ENCODE peak calls at places on chromosomes 6 and 20, in nine cellular contexts. A is lung, C is lower lobe of right lung, O is endodermal cell, R is stomach, T is prostate gland, Z is AG04450, B is left lung, M is tibial artery. P is an unnamed sample.

GRCh38 chr6:84403545-84403944 is 176.1 kb upstream of the CEP162 start:
- DNase-seq in M (no peak), A (no peak), B (no peak), T (no peak), Z (no peak), R (no peak), C (no peak), O (no peak), P (no peak)

GRCh38 chr6:164151161-164151728 is 736.7 kb downstream of the QKI start:
- DNase-seq in C (no peak), O (no peak), R (no peak), M (no peak), A (no peak), T (peak; percentile 85), B (no peak), Z (no peak), P (peak; percentile 67)

GRCh38 chr6:25363429-25363828 is 84.3 kb downstream of the CARMIL1 start:
- DNase-seq in O (no peak), R (no peak), B (no peak), M (no peak), T (no peak), Z (no peak), C (no peak), A (no peak), P (no peak)

GRCh38 chr6:38708483-38708882 is 5.5 kb upstream of the GLO1 start:
- DNase-seq in T (no peak), M (no peak), A (no peak), O (no peak), B (no peak), C (no peak), Z (no peak), R (no peak), P (no peak)

GRCh38 chr6:21500894-21501293 is 92.7 kb upstream of the SOX4 start:
- DNase-seq in B (no peak), R (peak; percentile 29), Z (no peak), O (no peak), C (no peak), T (no peak), M (no peak), A (no peak), P (no peak)

GRCh38 chr20:1688886-1689538 is 31.4 kb upstream of the SIRPG start:
- DNase-seq in A (no peak), Z (no peak), M (no peak), R (no peak), C (no peak), T (no peak), O (no peak), B (no peak), P (no peak)

GRCh38 chr6:10414766-10415592 is at the start of gene TFAP2A:
- DNase-seq in A (no peak), C (no peak), M (no peak), T (peak; percentile 84), Z (no peak), R (no peak), O (peak; percentile 89), B (no peak), P (no peak)

GRCh38 chr20:37377346-37378081 is 31.6 kb downstream of the SRC start:
- DNase-seq in O (peak; percentile 49), R (no peak), M (no peak), Z (no peak), C (no peak), B (no peak), A (no peak), T (no peak), P (no peak)

GRCh38 chr6:13526718-13527668 is 39.6 kb upstream of the GFOD1 start:
- DNase-seq in R (no peak), C (peak; percentile 51), T (no peak), O (no peak), Z (no peak), A (no peak), M (peak; percentile 41), B (no peak), P (no peak)

GRCh38 chr6:107079429-107079828 is 35.9 kb downstream of the BEND3 start:
- DNase-seq in O (peak; percentile 78), C (no peak), Z (no peak), T (no peak), M (no peak), A (no peak), B (no peak), R (no peak), P (no peak)

GRCh38 chr6:26271640-26272090 is 93.3 kb upstream of the BTN3A2 start:
- DNase-seq in M (no peak), O (no peak), T (no peak), B (no peak), R (no peak), Z (no peak), C (no peak), A (no peak), P (no peak)

GRCh38 chr20:25044660-25045342 is 13.1 kb downstream of the ACSS1 start:
- DNase-seq in O (no peak), C (peak; percentile 39), A (no peak), B (no peak), R (no peak), T (no peak), M (no peak), Z (no peak), P (peak; percentile 70)

GRCh38 chr6:100462990-100463684 is 1.6 kb downstream of the SIM1 start:
- DNase-seq in T (no peak), B (no peak), O (no peak), M (no peak), C (no peak), Z (no peak), A (no peak), R (no peak), P (no peak)

GRCh38 chr6:8194499-8194898 is 92.2 kb upstream of the EEF1E1 start:
- DNase-seq in T (no peak), C (no peak), R (no peak), Z (no peak), O (no peak), B (no peak), A (no peak), M (no peak), P (no peak)

GRCh38 chr6:8191629-8192028 is 89.3 kb upstream of the EEF1E1 start:
- DNase-seq in C (no peak), M (no peak), O (no peak), B (no peak), Z (no peak), A (no peak), T (no peak), R (no peak), P (no peak)

GRCh38 chr6:8193541-8193940 is 91.2 kb upstream of the EEF1E1 start:
- DNase-seq in R (no peak), M (no peak), A (no peak), T (no peak), B (no peak), Z (no peak), O (no peak), C (no peak), P (no peak)

GRCh38 chr6:8192067-8192466 is 89.7 kb upstream of the EEF1E1 start:
- DNase-seq in T (no peak), Z (no peak), O (peak; percentile 64), M (no peak), C (no peak), B (no peak), A (no peak), R (no peak), P (no peak)

DNA sequence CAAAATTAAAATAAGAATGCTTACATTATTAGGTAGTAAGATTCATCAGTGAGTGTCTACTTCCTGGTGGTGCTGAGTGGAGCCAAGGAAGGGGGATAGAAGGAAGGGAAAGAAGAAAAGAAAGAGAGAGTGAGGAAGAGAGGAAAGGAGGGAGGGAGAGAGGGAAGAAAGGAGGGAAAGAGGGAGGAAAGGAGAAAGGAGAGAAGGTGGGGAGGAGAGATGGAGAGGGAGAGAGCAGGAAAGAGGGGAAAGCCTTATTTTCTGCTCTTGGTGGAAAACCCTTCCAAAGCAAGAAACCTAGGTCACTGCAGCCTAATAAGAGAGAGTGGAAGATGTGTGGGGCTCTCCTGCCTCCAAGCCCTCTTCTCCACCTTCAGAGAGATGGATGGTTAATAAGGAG is 90.2 kb upstream of the EEF1E1 start:
- DNase-seq in B (no peak), M (no peak), Z (no peak), A (no peak), R (no peak), C (no peak), T (no peak), O (no peak), P (no peak)
- H3K27ac ChIP-seq in B (no peak overlapping the region), M (no peak overlapping the region), Z (no peak overlapping the region), A (no peak overlapping the region), R (no peak overlapping the region), C (no peak overlapping the region), T (no peak overlapping the region), O (no peak overlapping the region), P (no peak overlapping the region)

DNA sequence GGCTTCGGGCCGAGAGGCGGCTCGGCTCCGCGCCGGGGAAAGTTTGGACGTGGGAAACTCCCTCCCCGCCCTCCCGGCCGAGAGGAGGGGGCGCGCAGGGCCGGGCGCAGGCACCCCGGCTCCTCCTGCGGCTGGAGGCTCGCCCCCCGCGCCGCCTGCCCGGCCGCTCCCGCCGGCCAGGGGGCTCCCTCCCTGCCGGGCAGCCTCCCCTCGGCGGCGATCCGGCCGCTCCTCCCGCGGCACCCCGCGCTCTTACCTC is 370 bp downstream of the CDH22 start:
- DNase-seq in O (no peak), M (no peak), Z (no peak), B (peak; percentile 77), C (no peak), A (no peak), R (no peak), T (no peak), P (no peak)
- TF ChIP-seq CTCF in O (no peak), M (no peak), Z (no peak), B (no peak), C (no peak), A (no peak), R (no peak), T (no peak), P (no peak)

DNA sequence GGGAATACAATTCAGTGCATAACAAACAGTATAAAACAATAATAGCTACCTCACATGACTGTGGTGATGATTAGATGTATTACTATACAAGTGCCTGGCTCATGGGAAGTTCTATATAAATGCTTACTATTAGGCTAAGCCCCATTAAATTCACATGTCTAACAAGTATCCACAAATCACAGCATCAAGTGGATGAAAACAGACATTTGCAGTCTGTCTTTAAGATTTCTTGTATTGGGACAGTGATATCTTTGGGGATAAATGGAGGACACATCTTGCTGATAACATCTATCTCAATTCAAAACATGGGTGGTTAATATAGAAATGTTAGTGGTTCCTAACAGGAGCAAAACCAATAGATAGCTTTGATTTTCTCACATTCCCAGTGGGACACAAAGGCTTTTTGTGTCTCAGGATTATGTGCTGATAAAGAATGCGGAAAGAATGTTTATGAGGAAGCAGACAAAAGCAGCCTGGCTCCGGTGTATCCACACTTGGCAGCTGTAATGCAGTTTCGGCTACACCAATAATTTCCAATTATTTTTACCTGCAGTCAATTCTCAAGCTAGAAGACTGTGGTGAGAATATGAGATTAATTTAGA is 29.3 kb downstream of the PTPRK start:
- DNase-seq in T (peak; percentile 66), M (no peak), C (no peak), A (no peak), R (no peak), Z (no peak), B (no peak), O (no peak), P (no peak)
- H3K4me3 ChIP-seq in T (peak overlapping the region; percentile 27), M (peak overlapping the region; percentile 33), C (peak overlapping the region; percentile 37), A (no peak overlapping the region), R (peak overlapping the region; percentile 25), Z (peak overlapping the region; percentile 1), B (peak overlapping the region; percentile 21), O (peak overlapping the region; percentile 16), P (peak overlapping the region; percentile 32)

DNA sequence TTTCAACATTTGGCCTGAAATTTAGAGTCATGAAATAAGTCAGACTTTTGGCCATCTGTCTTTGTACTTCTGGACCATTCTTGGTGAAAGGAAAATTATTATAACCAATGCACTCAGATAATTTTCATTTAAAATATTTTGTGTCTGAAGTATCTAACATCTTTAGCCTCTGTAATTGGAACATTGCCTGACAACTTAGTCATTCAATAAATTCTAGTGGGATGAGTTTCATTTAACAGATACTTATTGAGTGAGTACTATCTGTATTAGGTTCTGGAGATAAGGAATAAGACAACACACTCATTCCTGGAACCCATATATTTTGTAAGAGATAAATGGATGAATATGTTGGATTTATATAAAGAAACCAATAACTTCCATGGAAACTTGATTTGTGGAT is 536.0 kb downstream of the BCKDHB start:
- DNase-seq in B (no peak), M (no peak), R (no peak), O (no peak), A (no peak), C (no peak), T (no peak), Z (no peak), P (no peak)
- H3K27ac ChIP-seq in B (no peak overlapping the region), M (no peak overlapping the region), R (no peak overlapping the region), O (no peak overlapping the region), A (no peak overlapping the region), C (no peak overlapping the region), T (no peak overlapping the region), Z (no peak overlapping the region), P (no peak overlapping the region)

P was measured in dorsolateral prefrontal cortex.